ENCODE peak calls at places on chromosomes 1 and 21, in seven cellular contexts. P is fibroblast of the aortic adventitia, U is WTC11, E is kidney epithelial cell, R is AG10803, Y is Calu3, L is keratinocyte. H is an unnamed sample.

GRCh38 chr1:160285506-160285905 is 573 bp upstream of the PEX19 start:
- DNase-seq in L (no peak), U (no peak), Y (no peak), E (no peak), P (no peak), R (no peak), H (no peak)

GRCh38 chr21:46003575-46004007 is 22.0 kb downstream of the COL6A1 start:
- DNase-seq in U (no peak), P (no peak), L (no peak), R (no peak), Y (no peak), E (no peak), H (no peak)

GRCh38 chr1:51926171-51926812 is 47.8 kb upstream of the NRDC start:
- DNase-seq in E (no peak), R (peak; percentile 69), Y (no peak), P (peak; percentile 74), U (no peak), L (peak; percentile 32), H (no peak)

GRCh38 chr1:218344814-218345672 is at the start of gene TGFB2:
- DNase-seq in Y (peak; percentile 75), E (no peak), U (no peak), R (peak; percentile 62), L (no peak), P (peak; percentile 92), H (peak; percentile 70)

GRCh38 chr1:43747736-43748135 is 40.4 kb downstream of the ST3GAL3 start:
- DNase-seq in U (no peak), P (no peak), E (no peak), R (no peak), Y (no peak), L (no peak), H (no peak)

GRCh38 chr1:53135735-53136114 is 6.7 kb downstream of the SLC1A7 start:
- DNase-seq in E (peak; percentile 57), P (peak; percentile 98), L (no peak), R (peak; percentile 98), Y (no peak), U (no peak), H (no peak)

GRCh38 chr1:202648822-202649221 is 61.4 kb downstream of the SYT2 start:
- DNase-seq in E (no peak), Y (no peak), U (no peak), R (no peak), L (no peak), P (no peak), H (no peak)

GRCh38 chr1:65170511-65171142 is 22.6 kb downstream of the AK4 start:
- DNase-seq in R (peak; percentile 75), Y (no peak), U (no peak), L (no peak), E (no peak), P (peak; percentile 51), H (no peak)

GRCh38 chr1:36735939-36736730 is 253.4 kb upstream of the CSF3R start:
- DNase-seq in L (no peak), R (no peak), U (no peak), Y (no peak), E (no peak), P (no peak), H (no peak)

GRCh38 chr1:101520302-101520701 is 283.5 kb downstream of the S1PR1 start:
- DNase-seq in U (peak; percentile 39), Y (peak; percentile 2), R (peak; percentile 45), E (no peak), P (peak; percentile 58), L (no peak), H (no peak)

GRCh38 chr21:42956824-42957632 is 17.3 kb upstream of the PKNOX1 start:
- DNase-seq in E (no peak), L (no peak), Y (no peak), U (peak; percentile 62), R (no peak), P (no peak), H (no peak)

GRCh38 chr1:42931108-42931539 is 27.5 kb downstream of the SLC2A1 start:
- DNase-seq in R (peak; percentile 37), L (no peak), E (no peak), U (peak; percentile 58), Y (peak; percentile 45), P (peak; percentile 42), H (no peak)

GRCh38 chr1:12627308-12627707 is 9.3 kb upstream of the DHRS3 start:
- DNase-seq in R (no peak), E (no peak), P (no peak), U (no peak), L (no peak), Y (no peak), H (peak; percentile 6)

GRCh38 chr1:229408458-229409037 is 25.3 kb downstream of the ACTA1 start:
- DNase-seq in R (peak; percentile 40), U (no peak), Y (no peak), E (no peak), P (no peak), L (no peak), H (peak; percentile 84)

GRCh38 chr1:168004531-168004930 is 67.7 kb upstream of the MPC2 start:
- DNase-seq in Y (no peak), R (no peak), P (no peak), U (no peak), L (no peak), E (no peak), H (no peak)

GRCh38 chr1:178541829-178542553 is 29.1 kb downstream of the TEX35 start:
- DNase-seq in L (no peak), E (no peak), Y (peak; percentile 65), R (no peak), U (peak; percentile 45), P (peak; percentile 20), H (peak; percentile 48)

GRCh38 chr1:70459502-70460225 is 48.6 kb downstream of the CTH start:
- DNase-seq in Y (no peak), L (peak; percentile 52), U (no peak), P (peak; percentile 52), R (peak; percentile 29), E (peak; percentile 10), H (no peak)

GRCh38 chr1:187027259-187027658 is 198.5 kb downstream of the PLA2G4A start:
- DNase-seq in E (no peak), R (no peak), P (no peak), Y (no peak), U (no peak), L (no peak), H (no peak)

GRCh38 chr1:198771562-198772153 is 132.8 kb downstream of the PTPRC start:
- DNase-seq in P (peak; percentile 66), E (no peak), Y (peak; percentile 42), R (peak; percentile 31), U (no peak), L (no peak), H (no peak)

GRCh38 chr21:33655591-33656221 is 13.4 kb downstream of the ITSN1 start:
- DNase-seq in L (peak; percentile 95), R (peak; percentile 55), U (no peak), E (peak; percentile 96), P (peak; percentile 96), Y (peak; percentile 66), H (no peak)

GRCh38 chr21:15592271-15592860 is 137.4 kb upstream of the USP25 start:
- DNase-seq in R (peak; percentile 47), L (no peak), U (no peak), P (peak; percentile 76), Y (peak; percentile 6), E (peak; percentile 4), H (no peak)

GRCh38 chr1:194342484-194343262 is 1156.3 kb upstream of the B3GALT2 start:
- DNase-seq in U (peak; percentile 71), Y (no peak), P (no peak), R (no peak), E (no peak), L (no peak), H (no peak)
- TF ChIP-seq CTCF in U (peak; percentile 42), Y (peak; percentile 27), P (no peak), R (no peak), E (peak; percentile 8), L (no peak), H (no peak)

DNA sequence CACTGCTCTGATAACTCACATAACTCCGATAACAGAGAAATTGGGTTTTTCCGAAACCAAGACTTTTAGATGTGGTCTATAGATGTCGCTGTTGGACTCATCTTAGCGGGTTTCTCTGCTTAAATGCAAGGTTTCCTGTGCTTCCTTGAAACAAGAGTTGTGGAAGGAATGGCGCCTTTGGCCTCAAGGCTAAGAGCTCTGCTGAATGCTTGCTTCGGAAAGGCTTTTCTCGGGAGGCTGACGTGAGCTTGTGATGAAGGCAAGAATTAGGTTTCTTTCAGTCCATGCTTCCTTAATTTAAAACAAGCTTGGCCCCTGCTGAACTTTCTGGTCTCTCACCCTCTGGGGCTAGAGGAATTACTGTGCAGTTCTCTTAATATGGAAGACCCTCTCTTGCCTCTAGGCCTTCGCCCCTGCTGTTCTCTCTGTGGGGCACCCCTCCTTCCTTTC is 113.5 kb downstream of the MAP3K21 start:
- DNase-seq in P (peak; percentile 79), U (peak; percentile 34), R (peak; percentile 68), E (peak; percentile 26), L (peak; percentile 21), Y (peak; percentile 40), H (no peak)
- TF ChIP-seq CTCF in P (peak; percentile 69), U (peak; percentile 47), R (peak; percentile 81), E (peak; percentile 63), L (peak; percentile 64), Y (peak; percentile 67), H (peak; percentile 38)

DNA sequence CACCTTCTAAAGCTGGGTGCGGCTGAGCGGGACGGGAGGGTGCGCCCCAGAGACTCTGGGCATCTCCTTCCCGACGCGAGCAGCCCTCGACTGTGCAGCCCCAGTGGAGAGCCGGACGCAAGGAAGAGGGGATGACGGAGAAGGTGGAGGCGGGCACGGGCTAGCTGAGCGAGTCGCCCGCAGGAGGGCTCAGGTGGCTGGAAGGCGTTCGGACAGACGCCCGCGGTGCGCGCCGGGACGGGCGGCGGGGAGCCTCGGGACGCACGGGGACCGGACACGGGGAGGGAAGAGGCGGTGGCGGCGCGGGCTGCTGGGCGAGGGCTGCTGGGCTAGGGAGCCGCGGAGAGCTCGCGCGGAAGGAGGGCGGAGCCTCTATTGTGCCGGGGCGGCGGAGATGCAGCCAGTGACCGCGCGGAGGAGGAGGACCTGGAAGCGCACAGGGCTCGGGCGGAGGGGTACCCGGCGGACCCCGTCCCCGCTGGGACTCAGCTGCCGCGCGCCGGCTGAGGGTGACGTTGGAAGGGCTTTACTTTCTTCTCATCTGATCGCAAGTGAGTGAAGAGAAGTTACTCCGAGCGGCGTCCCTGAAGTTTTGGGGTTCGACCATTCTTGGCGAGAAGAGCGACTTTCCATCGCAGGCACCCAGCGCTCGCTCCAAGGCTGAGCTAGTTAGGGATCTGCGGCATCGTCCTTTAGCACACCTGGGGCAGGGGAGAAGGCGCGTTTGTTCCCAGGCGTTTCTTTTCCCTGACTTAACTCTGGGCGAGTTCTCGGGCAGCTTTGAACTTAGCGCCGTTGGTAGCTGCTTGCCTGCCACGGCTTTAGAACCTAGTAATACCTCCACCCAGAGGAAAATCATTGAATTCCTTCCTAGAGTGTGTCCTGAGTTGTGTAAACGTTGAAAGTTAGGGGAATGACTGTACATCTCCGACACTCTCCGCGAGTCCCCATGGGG is at the start of gene OLFML2B:
- DNase-seq in E (peak; percentile 79), R (peak; percentile 85), P (peak; percentile 84), U (peak; percentile 80), L (no peak), Y (peak; percentile 66), H (peak; percentile 83)
- TF ChIP-seq CTCF in E (peak; percentile 48), R (peak; percentile 64), P (peak; percentile 53), U (no peak), L (peak; percentile 59), Y (no peak), H (peak; percentile 18)

GRCh38 chr1:225004396-225004795 is 74.9 kb downstream of the DNAH14 start:
- DNase-seq in E (no peak), Y (peak; percentile 13), L (no peak), P (peak; percentile 1), U (no peak), R (no peak), H (no peak)
- TF ChIP-seq CTCF in E (peak; percentile 20), Y (peak; percentile 56), L (peak; percentile 38), P (peak; percentile 45), U (peak; percentile 34), R (peak; percentile 19), H (no peak)